ENCODE peak calls at places on chromosomes 11 and 22, in four cellular contexts. X is SK-N-DZ; Y is stimulated activated CD4-positive, alpha-beta T cell treated with anti-CD3 and anti-CD28 coated beads, Interleukin-4, amount 100 ng/mL, for 48 hours; U is endothelial cell. N is an unnamed sample.

GRCh38 chr22:48719978-48720661 is 1107.6 kb downstream of the BRD1 start:
- DNase-seq in X (no peak), Y (no peak), U (peak), N (no peak)

GRCh38 chr11:64266339-64266738 is 15.0 kb downstream of the PLCB3 start:
- DNase-seq in X (no peak), Y (no peak), U (no peak), N (no peak)

GRCh38 chr22:41524809-41525449 is 19.3 kb downstream of the POLR3H start:
- DNase-seq in X (no peak), Y (peak), U (no peak), N (no peak)

GRCh38 chr11:94786264-94787126 is 18.3 kb downstream of the AMOTL1 start:
- DNase-seq in X (no peak), Y (no peak), U (no peak), N (no peak)

GRCh38 chr11:5593146-5593545 is 3.3 kb upstream of the TRIM6 start:
- DNase-seq in X (no peak), Y (no peak), U (no peak), N (no peak)

GRCh38 chr11:110519816-110520215 is 90.1 kb downstream of the FDX1 start:
- DNase-seq in X (no peak), Y (no peak), U (no peak), N (no peak)

GRCh38 chr11:126599498-126599897 is 244.0 kb downstream of the ST3GAL4 start:
- DNase-seq in X (no peak), Y (no peak), U (no peak), N (no peak)

GRCh38 chr11:103086461-103086860 is 5.5 kb downstream of the DCUN1D5 start:
- DNase-seq in X (no peak), Y (no peak), U (no peak), N (no peak)

GRCh38 chr22:46432164-46433068 is 96.9 kb downstream of the TRMU start:
- DNase-seq in X (no peak), Y (peak), U (no peak), N (no peak)

GRCh38 chr11:72038491-72038890 is 39.8 kb downstream of the IL18BP start:
- DNase-seq in X (no peak), Y (no peak), U (no peak), N (no peak)

GRCh38 chr11:20158597-20159257 is 1.5 kb downstream of the DBX1 start:
- DNase-seq in X (peak), Y (no peak), U (peak), N (peak)

GRCh38 chr11:23976369-23976768 is 520.5 kb upstream of the LUZP2 start:
- DNase-seq in X (no peak), Y (no peak), U (no peak), N (no peak)

GRCh38 chr11:47056261-47056915 is 119.8 kb downstream of the CSTPP1 start:
- DNase-seq in X (no peak), Y (no peak), U (no peak), N (no peak)

GRCh38 chr11:97557399-97557798 is 1167.6 kb downstream of the JRKL start:
- DNase-seq in X (no peak), Y (no peak), U (no peak), N (no peak)

GRCh38 chr11:1736447-1736992 is 13.9 kb downstream of the IFITM10 start:
- DNase-seq in X (no peak), Y (no peak), U (no peak), N (no peak)

GRCh38 chr11:83044958-83045712 is 26.6 kb downstream of the RAB30 start:
- DNase-seq in X (no peak), Y (no peak), U (no peak), N (peak)

GRCh38 chr11:58576792-58577440 is 1.3 kb upstream of the LPXN start:
- DNase-seq in X (no peak), Y (no peak), U (no peak), N (peak)

GRCh38 chr11:119774180-119774763 is 45.3 kb upstream of the NECTIN1 start:
- DNase-seq in X (no peak), Y (no peak), U (peak), N (peak)

GRCh38 chr22:42389137-42389536 is 43.1 kb downstream of the NFAM1 start:
- DNase-seq in X (no peak), Y (no peak), U (no peak), N (no peak)

GRCh38 chr11:36569095-36569494 is 1.3 kb downstream of the RAG1 start:
- DNase-seq in X (no peak), Y (no peak), U (no peak), N (no peak)

GRCh38 chr11:61392991-61393595 is 706 bp downstream of the TMEM216 start:
- DNase-seq in X (peak), Y (no peak), U (peak), N (no peak)

GRCh38 chr11:117953029-117953671 is 23.9 kb upstream of the TMPRSS13 start:
- DNase-seq in X (no peak), Y (no peak), U (no peak), N (no peak)

GRCh38 chr11:1148752-1149180 is 9.0 kb upstream of the MUC5AC start:
- DNase-seq in X (no peak), Y (no peak), U (no peak), N (no peak)

GRCh38 chr22:49896201-49896600 is 22.0 kb downstream of the ALG12 start:
- DNase-seq in X (no peak), Y (no peak), U (no peak), N (no peak)

GRCh38 chr11:406796-407650 is 7.8 kb downstream of the SIGIRR start:
- DNase-seq in X (peak), Y (peak), U (peak), N (peak)

GRCh38 chr11:64687641-64688533 is 35.1 kb downstream of the NRXN2 start:
- DNase-seq in X (no peak), Y (no peak), U (no peak), N (no peak)

GRCh38 chr11:45777127-45777969 is 27.6 kb upstream of the SLC35C1 start:
- DNase-seq in X (no peak), Y (no peak), U (no peak), N (no peak)

GRCh38 chr11:36296925-36297604 is 977 bp downstream of the PRR5L start:
- DNase-seq in X (no peak), Y (no peak), U (no peak), N (no peak)

GRCh38 chr11:57133616-57134015 is 48.1 kb upstream of the LRRC55 start:
- DNase-seq in X (no peak), Y (no peak), U (no peak), N (no peak)

GRCh38 chr22:38965614-38966378 is 8.4 kb downstream of the APOBEC3A start:
- DNase-seq in X (no peak), Y (no peak), U (no peak), N (no peak)

GRCh38 chr11:43555811-43556210 is 124.7 kb upstream of the HSD17B12 start:
- DNase-seq in X (no peak), Y (no peak), U (no peak), N (no peak)

GRCh38 chr11:130042093-130042591 is 27.6 kb upstream of the APLP2 start:
- DNase-seq in X (no peak), Y (no peak), U (no peak), N (peak)

GRCh38 chr11:47398551-47398950 is 9.8 kb upstream of the SLC39A13 start:
- DNase-seq in X (no peak), Y (no peak), U (no peak), N (no peak)

GRCh38 chr22:46849101-46849500 is 86.7 kb downstream of the TBC1D22A start:
- DNase-seq in X (no peak), Y (no peak), U (no peak), N (no peak)

GRCh38 chr11:116980136-116980793 is 118.0 kb downstream of the SIK3 start:
- DNase-seq in X (no peak), Y (no peak), U (no peak), N (no peak)

GRCh38 chr22:46914916-46915894 is 152.8 kb downstream of the TBC1D22A start:
- DNase-seq in X (no peak), Y (no peak), U (no peak), N (no peak)

GRCh38 chr11:95256204-95256819 is 25.3 kb upstream of the SESN3 start:
- DNase-seq in X (no peak), Y (no peak), U (no peak), N (no peak)

GRCh38 chr22:48687606-48688005 is 1140.1 kb downstream of the BRD1 start:
- DNase-seq in X (no peak), Y (no peak), U (no peak), N (no peak)